ENCODE peak calls at places on chromosomes 7 and 10, in seven cellular contexts. One of them, this sample, is unnamed.

GRCh38 chr7:45646996-45647411 is 72.8 kb downstream of the ADCY1 start:
- DNase-seq in hepatocyte: no peak
- DNase-seq in GOT3: no peak
- DNase-seq in NB4: no peak
- DNase-seq in left colon: no peak
- DNase-seq in colonic mucosa: no peak
- DNase-seq in fibroblast of pulmonary artery: no peak
- DNase-seq in this sample: peak

GRCh38 chr7:2399848-2400587 is 3.4 kb upstream of the CHST12 start:
- DNase-seq in hepatocyte: peak
- DNase-seq in GOT3: peak
- DNase-seq in colonic mucosa: peak
- DNase-seq in left colon: peak
- DNase-seq in NB4: peak
- DNase-seq in fibroblast of pulmonary artery: peak
- DNase-seq in this sample: peak

GRCh38 chr7:37065779-37066271 is 341.5 kb upstream of the AOAH start:
- DNase-seq in left colon: no peak
- DNase-seq in hepatocyte: peak
- DNase-seq in colonic mucosa: no peak
- DNase-seq in NB4: no peak
- DNase-seq in fibroblast of pulmonary artery: peak
- DNase-seq in GOT3: no peak
- DNase-seq in this sample: no peak

GRCh38 chr10:12842310-12842709 is 159.2 kb downstream of the CCDC3 start:
- DNase-seq in GOT3: no peak
- DNase-seq in colonic mucosa: no peak
- DNase-seq in hepatocyte: no peak
- DNase-seq in fibroblast of pulmonary artery: no peak
- DNase-seq in left colon: no peak
- DNase-seq in NB4: no peak
- DNase-seq in this sample: no peak

GRCh38 chr7:12728192-12728538 is 40.7 kb downstream of the ARL4A start:
- DNase-seq in NB4: no peak
- DNase-seq in left colon: no peak
- DNase-seq in colonic mucosa: no peak
- DNase-seq in hepatocyte: no peak
- DNase-seq in fibroblast of pulmonary artery: peak
- DNase-seq in GOT3: no peak
- DNase-seq in this sample: no peak

GRCh38 chr10:130921461-130921860 is 390.1 kb downstream of the TCERG1L start:
- DNase-seq in colonic mucosa: no peak
- DNase-seq in left colon: no peak
- DNase-seq in NB4: no peak
- DNase-seq in GOT3: no peak
- DNase-seq in hepatocyte: no peak
- DNase-seq in fibroblast of pulmonary artery: no peak
- DNase-seq in this sample: no peak

GRCh38 chr10:114393482-114393881 is 10.8 kb downstream of the AFAP1L2 start:
- DNase-seq in NB4: no peak
- DNase-seq in fibroblast of pulmonary artery: no peak
- DNase-seq in left colon: no peak
- DNase-seq in hepatocyte: no peak
- DNase-seq in GOT3: no peak
- DNase-seq in colonic mucosa: no peak
- DNase-seq in this sample: no peak

GRCh38 chr10:118439824-118440223 is 97.7 kb upstream of the FAM204A start:
- DNase-seq in left colon: no peak
- DNase-seq in colonic mucosa: no peak
- DNase-seq in GOT3: no peak
- DNase-seq in fibroblast of pulmonary artery: no peak
- DNase-seq in NB4: no peak
- DNase-seq in hepatocyte: no peak
- DNase-seq in this sample: no peak

This sample was measured in ascending aorta.